ENCODE peak calls at places on chromosomes 2 and 18, in seven cellular contexts. M, W, L, A, X, U and E are unnamed samples.

GRCh38 chr2:23668756-23669304 is 258.1 kb downstream of the ATAD2B start:
- DNase-seq in L (no peak), U (no peak), A (peak; percentile 20), W (no peak), X (no peak), M (no peak), E (no peak)

GRCh38 chr2:138071720-138072719 is 107.7 kb downstream of the HNMT start:
- DNase-seq in X (no peak), W (no peak), L (no peak), U (no peak), M (no peak), A (peak; percentile 10), E (peak; percentile 62)

GRCh38 chr2:31217465-31218200 is at the start of gene CAPN14:
- DNase-seq in X (no peak), L (no peak), U (no peak), W (peak; percentile 27), A (no peak), M (no peak), E (no peak)

GRCh38 chr2:132773331-132773730 is 103.3 kb upstream of the LYPD1 start:
- DNase-seq in L (no peak), X (no peak), U (no peak), M (no peak), W (no peak), A (no peak), E (no peak)

GRCh38 chr2:166044853-166045483 is 82.9 kb downstream of the SCN1A start:
- DNase-seq in W (no peak), X (no peak), U (no peak), L (no peak), A (no peak), M (no peak), E (no peak)

GRCh38 chr2:16302969-16303592 is 362.6 kb downstream of the CYRIA start:
- DNase-seq in L (no peak), X (no peak), M (no peak), W (no peak), A (no peak), U (no peak), E (no peak)

GRCh38 chr18:6571239-6571602 is 156.5 kb upstream of the L3MBTL4 start:
- DNase-seq in L (no peak), W (no peak), X (no peak), U (no peak), A (no peak), M (no peak), E (no peak)

GRCh38 chr18:67511840-67512239 is 4.7 kb downstream of the DSEL start:
- DNase-seq in A (no peak), L (no peak), M (no peak), X (no peak), U (no peak), W (no peak), E (no peak)

GRCh38 chr2:174632847-174633620 is 35.4 kb upstream of the WIPF1 start:
- DNase-seq in X (no peak), L (no peak), M (no peak), U (no peak), A (peak; percentile 58), W (peak; percentile 38), E (no peak)
- H3K4me3 ChIP-seq in X (peak overlapping the region; percentile 71), L (peak overlapping the region; percentile 2), M (no peak overlapping the region), U (no peak overlapping the region), A (no peak overlapping the region), W (peak overlapping the region; percentile 74), E (no peak overlapping the region)

DNA sequence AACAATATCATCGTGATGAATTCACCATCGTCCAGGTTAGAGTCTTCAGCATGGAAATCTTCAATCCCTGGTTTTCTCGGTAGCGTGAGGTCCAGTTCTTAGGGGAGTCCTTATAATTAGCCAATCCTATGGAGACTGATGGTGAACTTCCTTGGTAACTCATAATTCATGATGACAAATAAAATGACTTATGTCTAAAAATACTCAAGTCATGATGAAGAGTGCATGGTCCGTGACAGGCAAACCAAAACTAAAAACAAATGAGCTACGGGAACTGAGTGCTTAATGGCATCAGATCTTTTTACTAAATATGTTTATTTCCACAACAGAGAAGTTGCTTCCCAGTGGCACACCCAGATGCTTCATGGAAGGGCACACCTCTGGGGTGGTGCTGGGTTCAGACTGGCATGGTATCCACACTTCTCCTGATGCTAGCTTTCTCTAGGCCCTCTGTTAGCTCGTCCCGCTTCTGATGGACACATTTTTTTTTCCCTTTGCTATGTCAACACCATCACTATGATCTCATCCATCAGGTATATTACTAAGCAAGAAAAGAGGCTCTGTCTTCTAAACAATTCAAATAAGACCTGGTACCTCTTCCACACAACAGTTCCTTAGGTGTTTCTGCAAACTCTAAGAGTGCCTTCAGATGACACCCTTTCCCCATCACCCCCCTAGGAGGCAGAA is 92.8 kb upstream of the NEDD4L start:
- DNase-seq in L (no peak), A (no peak), X (no peak), W (peak; percentile 21), M (no peak), U (no peak), E (no peak)
- TF ChIP-seq CTCF in L (no peak), A (no peak), X (no peak), W (no peak), M (no peak), U (no peak), E (no peak)

DNA sequence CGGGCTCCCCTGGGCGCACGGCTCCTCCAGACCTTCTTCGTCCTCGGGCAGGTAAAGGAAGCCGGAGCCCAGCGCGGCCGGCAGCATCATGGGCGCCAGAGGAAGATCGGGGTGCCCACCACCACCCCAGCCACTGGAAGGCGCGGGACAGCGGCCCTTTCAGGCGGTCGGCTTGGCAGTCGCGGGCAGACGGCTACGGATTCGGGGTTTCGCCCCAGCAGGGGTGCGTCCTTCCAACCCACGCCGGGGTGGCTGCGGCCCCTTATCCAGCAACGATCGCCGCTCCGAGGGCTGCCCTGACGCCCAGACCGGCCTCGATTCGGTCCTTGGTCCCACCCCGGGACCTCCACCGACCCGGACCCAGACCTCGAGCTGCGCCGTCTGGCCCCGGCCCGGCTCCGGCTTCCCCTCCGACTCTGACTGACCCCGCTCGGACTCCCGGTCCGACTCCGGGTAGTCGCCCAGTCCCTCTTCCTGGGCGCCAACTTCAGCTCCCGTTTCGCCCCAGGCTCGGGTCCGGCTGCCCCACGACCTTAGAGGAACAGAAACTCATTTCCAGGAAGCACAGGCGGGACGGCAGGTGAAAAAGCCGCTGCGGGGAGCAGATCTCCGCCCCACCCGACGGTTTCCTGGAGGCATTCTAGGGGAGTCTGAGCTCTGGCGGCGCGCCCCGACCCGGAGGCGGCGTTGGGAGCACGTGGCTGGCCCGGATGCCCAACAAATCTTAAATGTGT is 30.2 kb upstream of the SSB start:
- DNase-seq in L (peak; percentile 16), W (peak; percentile 18), X (peak; percentile 80), A (no peak), U (no peak), M (no peak), E (no peak)
- H3K4me3 ChIP-seq in L (no peak overlapping the region), W (peak overlapping the region; percentile 45), X (peak overlapping the region; percentile 58), A (peak overlapping the region; percentile 52), U (no peak overlapping the region), M (peak overlapping the region; percentile 35), E (peak overlapping the region; percentile 36)

DNA sequence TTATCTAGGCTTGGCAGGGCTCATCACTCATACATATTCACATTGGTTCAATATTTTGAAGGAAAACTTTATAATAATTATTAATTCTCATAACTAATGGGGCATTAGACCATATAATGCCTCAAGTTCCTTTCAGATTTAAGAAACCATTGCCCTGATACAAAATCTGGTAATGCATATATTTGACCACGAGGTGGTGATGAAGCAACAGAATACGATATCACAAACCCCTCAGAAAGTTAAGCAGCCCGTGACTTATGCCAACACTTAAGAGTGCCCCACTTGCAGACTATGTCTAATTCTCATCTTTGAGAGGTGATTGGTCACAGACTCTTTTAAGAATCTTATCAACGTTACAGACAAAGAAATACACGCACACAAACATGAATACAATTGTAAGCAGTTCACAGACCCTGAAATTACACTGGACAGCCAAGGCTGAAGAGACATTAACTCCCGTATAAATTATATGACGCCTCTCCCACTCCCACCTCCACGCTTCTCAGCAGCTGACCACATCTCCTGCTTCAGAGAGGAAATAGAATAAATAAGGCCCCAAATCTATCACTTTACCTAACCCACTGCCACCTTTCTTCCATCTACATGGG is 20.7 kb upstream of the DNAH6 start:
- DNase-seq in U (peak; percentile 70), X (no peak), M (peak; percentile 54), W (peak; percentile 13), A (peak; percentile 86), L (no peak), E (peak; percentile 81)
- TF ChIP-seq CTCF in U (peak; percentile 84), X (peak; percentile 72), M (peak; percentile 54), W (peak; percentile 52), A (peak; percentile 65), L (peak; percentile 65), E (peak; percentile 57)

DNA sequence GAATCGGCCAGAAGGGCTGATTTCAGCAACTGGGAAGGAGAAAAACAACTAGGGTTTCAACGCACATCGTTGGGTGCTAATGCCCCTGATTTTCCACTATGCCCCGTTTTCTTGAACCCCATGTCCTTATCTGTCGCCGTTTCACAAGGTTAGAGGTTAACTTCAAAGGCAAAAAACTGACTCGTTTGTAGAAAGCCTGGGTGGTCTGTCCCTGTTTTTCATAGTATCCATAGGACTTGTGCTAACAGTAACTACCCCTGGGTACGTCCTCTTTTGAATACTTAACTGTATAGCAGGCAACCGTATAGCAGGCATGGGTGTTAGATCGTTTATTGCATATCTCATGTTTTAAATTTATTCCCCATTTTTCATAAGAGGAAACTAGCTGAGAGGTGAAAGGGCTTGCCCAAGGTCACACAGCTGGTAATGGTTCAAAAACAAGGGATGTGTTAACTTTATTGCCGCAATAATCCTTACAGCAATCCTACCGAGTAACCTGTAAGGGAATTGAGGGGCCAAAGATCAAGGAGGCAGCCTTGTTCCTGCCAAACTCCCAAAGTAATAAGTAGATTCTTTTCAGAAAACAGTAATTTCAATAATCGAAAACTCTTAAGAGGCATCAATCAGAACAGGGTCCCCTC is 897 bp upstream of the MGAT4A start:
- DNase-seq in W (no peak), M (no peak), X (no peak), A (no peak), U (no peak), L (no peak), E (no peak)
- H3K4me3 ChIP-seq in W (peak overlapping the region; percentile 61), M (peak overlapping the region; percentile 42), X (peak overlapping the region; percentile 88), A (peak overlapping the region; percentile 57), U (peak overlapping the region; percentile 54), L (peak overlapping the region; percentile 60), E (peak overlapping the region; percentile 37)